ENCODE peak calls at places on chromosomes 7 and 10, in five cellular contexts. Z is anterior cingulate cortex, D is C1 segment of cervical spinal cord, C is A549, W is activated T-cell treated with anti-CD3 and anti-CD28 coated beads for 4 hours. I is an unnamed sample.

GRCh38 chr7:43584200-43584586 is 1.3 kb downstream of the STK17A start:
- DNase-seq in Z (no peak), D (no peak), C (no peak), W (no peak), I (peak)

GRCh38 chr7:91517408-91517807 is 253.2 kb downstream of the FZD1 start:
- DNase-seq in Z (no peak), D (no peak), C (no peak), W (no peak), I (no peak)

GRCh38 chr7:40329601-40330153 is 194.9 kb downstream of the SUGCT start:
- DNase-seq in Z (no peak), D (no peak), C (peak), W (no peak), I (peak)

GRCh38 chr7:77950548-77950947 is 152.0 kb downstream of the PHTF2 start:
- DNase-seq in Z (no peak), D (no peak), C (no peak), W (no peak), I (no peak)

GRCh38 chr10:62581351-62581750 is 207.2 kb downstream of the ZNF365 start:
- DNase-seq in Z (no peak), D (no peak), C (no peak), W (no peak), I (no peak)

GRCh38 chr7:3266240-3266639 is 34.8 kb upstream of the SDK1 start:
- DNase-seq in Z (no peak), D (no peak), C (no peak), W (no peak), I (no peak)

GRCh38 chr10:58184120-58184670 is 83.5 kb downstream of the IPMK start:
- DNase-seq in Z (no peak), D (no peak), C (no peak), W (no peak), I (no peak)

GRCh38 chr10:110864662-110865140 is 7.0 kb upstream of the PDCD4 start:
- DNase-seq in Z (no peak), D (no peak), C (no peak), W (no peak), I (no peak)

GRCh38 chr7:99123571-99124033 is 20.3 kb downstream of the SMURF1 start:
- DNase-seq in Z (no peak), D (no peak), C (no peak), W (no peak), I (no peak)

GRCh38 chr7:128398016-128398840 is 11.6 kb downstream of the IMPDH1 start:
- DNase-seq in Z (peak), D (no peak), C (peak), W (peak), I (peak)

GRCh38 chr7:2066251-2066919 is 166.4 kb downstream of the MAD1L1 start:
- DNase-seq in Z (no peak), D (no peak), C (no peak), W (no peak), I (no peak)

GRCh38 chr10:90352288-90352687 is 505.6 kb downstream of the HTR7 start:
- DNase-seq in Z (no peak), D (no peak), C (no peak), W (no peak), I (no peak)

GRCh38 chr10:62626817-62627216 is 177.7 kb upstream of the ADO start:
- DNase-seq in Z (no peak), D (no peak), C (no peak), W (no peak), I (no peak)

GRCh38 chr10:127762925-127763324 is 25.9 kb downstream of the FOXI2 start:
- DNase-seq in Z (no peak), D (no peak), C (no peak), W (no peak), I (no peak)

GRCh38 chr10:60314306-60314940 is 75.3 kb downstream of the ANK3 start:
- DNase-seq in Z (no peak), D (no peak), C (no peak), W (no peak), I (peak)

GRCh38 chr7:22351878-22352277 is 5.1 kb downstream of the RAPGEF5 start:
- DNase-seq in Z (no peak), D (no peak), C (no peak), W (no peak), I (no peak)

GRCh38 chr7:114356133-114356532 is 58.5 kb upstream of the FOXP2 start:
- DNase-seq in Z (no peak), D (no peak), C (no peak), W (no peak), I (no peak)

GRCh38 chr7:92832623-92833023 is 3.8 kb downstream of the CDK6 start:
- DNase-seq in Z (no peak), D (no peak), C (no peak), W (no peak), I (no peak)

GRCh38 chr10:13382759-13383753 is 35.0 kb upstream of the SEPHS1 start:
- DNase-seq in Z (no peak), D (no peak), C (no peak), W (no peak), I (peak)

GRCh38 chr7:65798111-65799075 is 74.5 kb upstream of the VKORC1L1 start:
- DNase-seq in Z (no peak), D (no peak), C (no peak), W (no peak), I (no peak)

GRCh38 chr10:8183241-8183704 is 128.8 kb downstream of the GATA3 start:
- DNase-seq in Z (no peak), D (no peak), C (no peak), W (peak), I (no peak)

GRCh38 chr7:86904949-86905834 is 154.3 kb downstream of the ELAPOR2 start:
- DNase-seq in Z (no peak), D (no peak), C (peak), W (no peak), I (peak)

GRCh38 chr10:107740962-107741690 is 576.6 kb upstream of the SORCS1 start:
- DNase-seq in Z (no peak), D (no peak), C (no peak), W (no peak), I (no peak)

GRCh38 chr7:87506243-87507180 is 31.0 kb upstream of the ABCB4 start:
- DNase-seq in Z (no peak), D (no peak), C (no peak), W (no peak), I (peak)

GRCh38 chr7:45874408-45875131 is 1.7 kb upstream of the CCDC201 start:
- DNase-seq in Z (no peak), D (no peak), C (no peak), W (no peak), I (no peak)

GRCh38 chr10:117364121-117364960 is 10.9 kb downstream of the PDZD8 start:
- DNase-seq in Z (no peak), D (no peak), C (no peak), W (no peak), I (peak)

GRCh38 chr7:139118803-139119485 is 9.4 kb upstream of the ZC3HAV1 start:
- DNase-seq in Z (no peak), D (no peak), C (no peak), W (no peak), I (no peak)

GRCh38 chr10:81027223-81027622 is 489.5 kb downstream of the SH2D4B start:
- DNase-seq in Z (no peak), D (no peak), C (no peak), W (no peak), I (no peak)

GRCh38 chr10:32205666-32206065 is 141.3 kb downstream of the EPC1 start:
- DNase-seq in Z (no peak), D (no peak), C (no peak), W (no peak), I (no peak)